ENCODE peak calls at places on chromosomes 3 and 15, in five cellular contexts. Y is lower lobe of right lung, G is posterior cingulate gyrus, Z is dorsolateral prefrontal cortex, Q is left ventricle myocardium superior. A is an unnamed sample.

GRCh38 chr3:58490860-58491501 is 915 bp upstream of the KCTD6 start:
- DNase-seq in Z (no peak), Y (no peak), G (peak; percentile 84), Q (peak; percentile 51), A (no peak)

GRCh38 chr15:95259965-95260364 is 1028.6 kb downstream of the MCTP2 start:
- DNase-seq in Y (no peak), G (no peak), Q (no peak), Z (no peak), A (no peak)

GRCh38 chr3:69830147-69830546 is 90.9 kb downstream of the MITF start:
- DNase-seq in G (no peak), Z (no peak), Y (no peak), Q (no peak), A (no peak)

GRCh38 chr3:14772533-14773138 is 46.1 kb upstream of the FGD5 start:
- DNase-seq in Z (no peak), Y (no peak), G (no peak), Q (no peak), A (no peak)

GRCh38 chr3:156120528-156121251 is at the start of gene KCNAB1:
- DNase-seq in Q (no peak), Y (no peak), Z (no peak), G (no peak), A (no peak)

GRCh38 chr3:149067792-149068352 is 18.5 kb downstream of the HLTF start:
- DNase-seq in Q (no peak), Z (no peak), G (no peak), Y (no peak), A (no peak)

GRCh38 chr3:195204360-195205166 is 66.4 kb downstream of the XXYLT1 start:
- DNase-seq in Y (no peak), Z (no peak), Q (no peak), G (no peak), A (no peak)

GRCh38 chr15:70158309-70158995 is 60.7 kb upstream of the TLE3 start:
- DNase-seq in G (no peak), Z (no peak), Q (no peak), Y (no peak), A (no peak)

GRCh38 chr3:161137260-161137659 is 32.1 kb upstream of the B3GALNT1 start:
- DNase-seq in Q (no peak), Y (no peak), G (no peak), Z (no peak), A (no peak)

GRCh38 chr3:41808152-41808551 is 153.8 kb downstream of the ULK4 start:
- DNase-seq in Q (no peak), Z (no peak), Y (no peak), G (no peak), A (no peak)

GRCh38 chr3:184805351-184806038 is 6.5 kb upstream of the VPS8 start:
- DNase-seq in Z (no peak), G (no peak), Q (no peak), Y (no peak), A (no peak)

GRCh38 chr3:135134293-135134692 is 339.2 kb downstream of the EPHB1 start:
- DNase-seq in Y (no peak), Q (no peak), Z (no peak), G (no peak), A (no peak)

A was measured in NCI-H2081 treated with DMSO at 0.1 percent for 48 hours.